ENCODE peak calls at places on chromosomes 6 and 20, in seven cellular contexts. One of them, this sample, is unnamed.

GRCh38 chr6:154513601-154514320 is 3.3 kb upstream of the CNKSR3 start:
- DNase-seq in heart left ventricle: no peak
- DNase-seq in uterus: no peak
- DNase-seq in endothelial cell of umbilical vein: no peak
- DNase-seq in breast epithelium: no peak
- DNase-seq in adrenal gland: no peak
- DNase-seq in A549: no peak
- DNase-seq in this sample: no peak

GRCh38 chr6:170464524-170464979 is 88.6 kb downstream of the PSMB1 start:
- DNase-seq in adrenal gland: no peak
- DNase-seq in A549: no peak
- DNase-seq in heart left ventricle: no peak
- DNase-seq in endothelial cell of umbilical vein: no peak
- DNase-seq in uterus: no peak
- DNase-seq in breast epithelium: no peak
- DNase-seq in this sample: no peak

GRCh38 chr6:1242021-1242420 is 69.9 kb upstream of the FOXQ1 start:
- DNase-seq in uterus: no peak
- DNase-seq in heart left ventricle: no peak
- DNase-seq in endothelial cell of umbilical vein: no peak
- DNase-seq in adrenal gland: no peak
- DNase-seq in A549: no peak
- DNase-seq in breast epithelium: no peak
- DNase-seq in this sample: no peak

GRCh38 chr6:134938896-134939295 is 11.0 kb downstream of the ALDH8A1 start:
- DNase-seq in heart left ventricle: no peak
- DNase-seq in uterus: no peak
- DNase-seq in breast epithelium: no peak
- DNase-seq in endothelial cell of umbilical vein: no peak
- DNase-seq in adrenal gland: no peak
- DNase-seq in A549: no peak
- DNase-seq in this sample: no peak

GRCh38 chr6:324729-325125 is 32.4 kb downstream of the DUSP22 start:
- DNase-seq in breast epithelium: no peak
- DNase-seq in adrenal gland: no peak
- DNase-seq in heart left ventricle: no peak
- DNase-seq in endothelial cell of umbilical vein: no peak
- DNase-seq in uterus: no peak
- DNase-seq in A549: no peak
- DNase-seq in this sample: no peak

GRCh38 chr20:4613718-4614620 is 107.7 kb upstream of the PRND start:
- DNase-seq in uterus: no peak
- DNase-seq in heart left ventricle: no peak
- DNase-seq in endothelial cell of umbilical vein: peak; percentile 69
- DNase-seq in adrenal gland: peak; percentile 58
- DNase-seq in breast epithelium: no peak
- DNase-seq in A549: peak; percentile 60
- DNase-seq in this sample: peak; percentile 78

GRCh38 chr20:4066551-4066950 is 51.2 kb upstream of the RNF24 start:
- DNase-seq in uterus: no peak
- DNase-seq in heart left ventricle: no peak
- DNase-seq in adrenal gland: no peak
- DNase-seq in A549: no peak
- DNase-seq in endothelial cell of umbilical vein: no peak
- DNase-seq in breast epithelium: no peak
- DNase-seq in this sample: peak; percentile 57

GRCh38 chr6:111646942-111647341 is 41.3 kb upstream of the TRAF3IP2 start:
- DNase-seq in heart left ventricle: no peak
- DNase-seq in breast epithelium: no peak
- DNase-seq in adrenal gland: no peak
- DNase-seq in uterus: peak; percentile 62
- DNase-seq in endothelial cell of umbilical vein: no peak
- DNase-seq in A549: no peak
- DNase-seq in this sample: no peak

GRCh38 chr20:18263723-18264122 is 24.6 kb upstream of the ZNF133 start:
- DNase-seq in heart left ventricle: no peak
- DNase-seq in endothelial cell of umbilical vein: no peak
- DNase-seq in adrenal gland: no peak
- DNase-seq in uterus: no peak
- DNase-seq in A549: no peak
- DNase-seq in breast epithelium: no peak
- DNase-seq in this sample: no peak

GRCh38 chr6:87907521-87907920 is 140.1 kb upstream of the SPACA1 start:
- DNase-seq in adrenal gland: no peak
- DNase-seq in breast epithelium: no peak
- DNase-seq in uterus: no peak
- DNase-seq in A549: no peak
- DNase-seq in heart left ventricle: no peak
- DNase-seq in endothelial cell of umbilical vein: no peak
- DNase-seq in this sample: peak; percentile 88

GRCh38 chr20:32062776-32063170 is 10.7 kb downstream of the HCK start:
- DNase-seq in uterus: no peak
- DNase-seq in heart left ventricle: peak; percentile 61
- DNase-seq in adrenal gland: peak; percentile 54
- DNase-seq in endothelial cell of umbilical vein: no peak
- DNase-seq in A549: no peak
- DNase-seq in breast epithelium: no peak
- DNase-seq in this sample: peak; percentile 92

GRCh38 chr6:151402228-151402627 is 10.9 kb upstream of the ZBTB2 start:
- DNase-seq in breast epithelium: no peak
- DNase-seq in heart left ventricle: no peak
- DNase-seq in adrenal gland: no peak
- DNase-seq in endothelial cell of umbilical vein: no peak
- DNase-seq in A549: no peak
- DNase-seq in uterus: no peak
- DNase-seq in this sample: no peak

GRCh38 chr6:151408858-151409257 is 17.5 kb upstream of the ZBTB2 start:
- DNase-seq in A549: no peak
- DNase-seq in adrenal gland: no peak
- DNase-seq in heart left ventricle: no peak
- DNase-seq in uterus: no peak
- DNase-seq in endothelial cell of umbilical vein: no peak
- DNase-seq in breast epithelium: no peak
- DNase-seq in this sample: no peak

GRCh38 chr6:151399679-151400078 is 8.3 kb upstream of the ZBTB2 start:
- DNase-seq in adrenal gland: no peak
- DNase-seq in endothelial cell of umbilical vein: no peak
- DNase-seq in uterus: no peak
- DNase-seq in breast epithelium: no peak
- DNase-seq in heart left ventricle: no peak
- DNase-seq in A549: no peak
- DNase-seq in this sample: no peak

GRCh38 chr6:151400473-151400872 is 9.1 kb upstream of the ZBTB2 start:
- DNase-seq in uterus: no peak
- DNase-seq in endothelial cell of umbilical vein: no peak
- DNase-seq in adrenal gland: no peak
- DNase-seq in breast epithelium: no peak
- DNase-seq in heart left ventricle: no peak
- DNase-seq in A549: no peak
- DNase-seq in this sample: no peak

DNA sequence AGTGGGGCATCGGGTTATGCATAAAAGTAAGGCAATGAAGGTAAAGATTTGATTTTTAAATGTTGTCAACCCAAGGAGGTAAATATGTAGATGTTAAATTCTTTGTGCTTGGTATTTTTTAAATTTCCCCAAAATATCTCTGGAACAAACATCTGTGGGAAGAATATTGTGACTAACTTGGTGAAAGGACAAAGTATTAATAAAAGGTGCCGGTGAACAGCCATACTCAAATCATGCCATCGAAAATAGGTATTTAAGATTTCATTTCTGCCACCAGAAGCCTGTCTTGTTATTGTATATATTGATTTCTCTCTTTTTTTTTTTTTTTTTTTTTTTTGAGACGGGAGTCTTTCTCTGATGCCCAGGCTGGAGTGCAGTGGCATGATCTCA is 12.6 kb upstream of the ZBTB2 start:
- DNase-seq in adrenal gland: no peak
- DNase-seq in heart left ventricle: no peak
- DNase-seq in A549: no peak
- DNase-seq in uterus: no peak
- DNase-seq in endothelial cell of umbilical vein: no peak
- DNase-seq in breast epithelium: no peak
- DNase-seq in this sample: no peak
- TF ChIP-seq POLR2A in adrenal gland: no peak
- TF ChIP-seq POLR2A in heart left ventricle: no peak
- TF ChIP-seq POLR2A in A549: no peak
- TF ChIP-seq POLR2A in uterus: no peak
- TF ChIP-seq POLR2A in endothelial cell of umbilical vein: no peak
- TF ChIP-seq POLR2A in breast epithelium: no peak
- TF ChIP-seq POLR2A in this sample: no peak

DNA sequence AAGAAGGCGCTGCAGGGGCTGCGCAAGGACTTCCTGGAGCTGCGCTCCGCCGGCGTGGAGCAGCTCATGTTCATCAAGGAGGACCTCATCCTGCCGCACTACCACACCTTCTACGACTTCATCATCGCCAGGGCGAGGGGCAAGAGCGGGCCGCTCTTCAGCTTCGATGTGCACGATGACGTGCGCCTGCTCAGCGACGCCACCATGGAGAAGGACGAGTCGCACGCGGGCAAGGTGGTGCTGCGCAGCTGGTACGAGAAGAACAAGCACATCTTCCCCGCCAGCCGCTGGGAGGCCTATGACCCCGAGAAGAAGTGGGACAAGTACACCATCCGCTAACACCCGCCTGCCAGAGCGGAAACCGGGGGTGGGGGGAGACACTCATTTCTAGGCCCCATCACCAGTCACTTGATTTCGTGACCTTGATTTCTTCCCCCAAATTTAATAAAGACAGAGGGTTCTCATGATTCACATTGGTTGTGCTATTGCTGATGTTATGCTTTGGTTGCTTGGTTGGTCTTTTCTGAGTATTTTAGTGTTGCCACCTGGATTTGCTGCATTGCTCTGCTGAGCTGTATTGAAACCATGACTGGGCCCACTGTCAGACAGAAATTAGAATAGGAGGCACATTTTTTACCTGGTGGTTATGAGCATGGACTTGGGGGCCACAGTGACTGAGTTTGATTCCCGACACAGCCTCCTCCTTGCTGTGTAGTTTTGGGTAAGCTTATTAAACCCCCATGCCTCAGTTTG is 1.5 kb downstream of the FAM50B start:
- DNase-seq in endothelial cell of umbilical vein: no peak
- DNase-seq in adrenal gland: no peak
- DNase-seq in uterus: no peak
- DNase-seq in heart left ventricle: no peak
- DNase-seq in breast epithelium: no peak
- DNase-seq in A549: no peak
- DNase-seq in this sample: peak; percentile 6
- H3K4me3 ChIP-seq in endothelial cell of umbilical vein: no peak overlapping the region
- H3K4me3 ChIP-seq in adrenal gland: no peak overlapping the region
- H3K4me3 ChIP-seq in uterus: no peak overlapping the region
- H3K4me3 ChIP-seq in heart left ventricle: peak overlapping the region; percentile 54
- H3K4me3 ChIP-seq in breast epithelium: no peak overlapping the region
- H3K4me3 ChIP-seq in A549: no peak overlapping the region
- H3K4me3 ChIP-seq in this sample: no peak overlapping the region

GRCh38 chr6:99425647-99426453 is 742 bp upstream of the PNISR start:
- DNase-seq in A549: peak; percentile 48
- DNase-seq in adrenal gland: peak; percentile 87
- DNase-seq in heart left ventricle: peak; percentile 83
- DNase-seq in uterus: peak; percentile 80
- DNase-seq in endothelial cell of umbilical vein: peak; percentile 83
- DNase-seq in breast epithelium: peak; percentile 73
- DNase-seq in this sample: peak; percentile 96
- TF ChIP-seq POLR2A in A549: peak; percentile 26
- TF ChIP-seq POLR2A in adrenal gland: no peak
- TF ChIP-seq POLR2A in heart left ventricle: no peak
- TF ChIP-seq POLR2A in uterus: no peak
- TF ChIP-seq POLR2A in endothelial cell of umbilical vein: no peak
- TF ChIP-seq POLR2A in breast epithelium: no peak
- TF ChIP-seq POLR2A in this sample: no peak

GRCh38 chr20:8050117-8050837 is 30.7 kb upstream of the TMX4 start:
- DNase-seq in endothelial cell of umbilical vein: peak; percentile 55
- DNase-seq in heart left ventricle: no peak
- DNase-seq in breast epithelium: no peak
- DNase-seq in adrenal gland: no peak
- DNase-seq in uterus: no peak
- DNase-seq in A549: no peak
- DNase-seq in this sample: no peak
- H3K4me3 ChIP-seq in endothelial cell of umbilical vein: no peak overlapping the region
- H3K4me3 ChIP-seq in heart left ventricle: no peak overlapping the region
- H3K4me3 ChIP-seq in breast epithelium: no peak overlapping the region
- H3K4me3 ChIP-seq in adrenal gland: no peak overlapping the region
- H3K4me3 ChIP-seq in uterus: no peak overlapping the region
- H3K4me3 ChIP-seq in A549: no peak overlapping the region
- H3K4me3 ChIP-seq in this sample: no peak overlapping the region

GRCh38 chr6:32829495-32829894 is 9.0 kb downstream of the TAP2 start:
- DNase-seq in heart left ventricle: no peak
- DNase-seq in uterus: no peak
- DNase-seq in adrenal gland: no peak
- DNase-seq in endothelial cell of umbilical vein: no peak
- DNase-seq in breast epithelium: no peak
- DNase-seq in A549: no peak
- DNase-seq in this sample: no peak
- TF ChIP-seq POLR2A in heart left ventricle: no peak
- TF ChIP-seq POLR2A in uterus: no peak
- TF ChIP-seq POLR2A in adrenal gland: no peak
- TF ChIP-seq POLR2A in endothelial cell of umbilical vein: no peak
- TF ChIP-seq POLR2A in breast epithelium: no peak
- TF ChIP-seq POLR2A in A549: no peak
- TF ChIP-seq POLR2A in this sample: no peak

GRCh38 chr6:79804732-79805131 is 142.6 kb downstream of the ELOVL4 start:
- DNase-seq in A549: no peak
- DNase-seq in breast epithelium: no peak
- DNase-seq in adrenal gland: no peak
- DNase-seq in uterus: no peak
- DNase-seq in heart left ventricle: no peak
- DNase-seq in endothelial cell of umbilical vein: no peak
- DNase-seq in this sample: no peak
- H3K4me3 ChIP-seq in A549: no peak overlapping the region
- H3K4me3 ChIP-seq in breast epithelium: no peak overlapping the region
- H3K4me3 ChIP-seq in adrenal gland: no peak overlapping the region
- H3K4me3 ChIP-seq in uterus: no peak overlapping the region
- H3K4me3 ChIP-seq in heart left ventricle: no peak overlapping the region
- H3K4me3 ChIP-seq in endothelial cell of umbilical vein: no peak overlapping the region
- H3K4me3 ChIP-seq in this sample: no peak overlapping the region

This sample was measured in NB4.